ENCODE peak calls at places on chromosomes 6 and 20, in six cellular contexts. O is GM12892; S is tibial nerve; W is HCT116; G is activated CD4-positive, alpha-beta T cell treated with anti-CD3 and anti-CD28 coated beads, Interleukin-2, amount 50 U/mL, for 24 hours; H is sciatic nerve. Z is an unnamed sample.

GRCh38 chr6:146943673-146944072 is 260.5 kb upstream of the STXBP5 start:
- DNase-seq in S (no peak), W (no peak), G (no peak), O (no peak), H (no peak), Z (no peak)

GRCh38 chr6:402901-403658 is 11.5 kb downstream of the IRF4 start:
- DNase-seq in W (no peak), G (peak), O (no peak), S (no peak), H (no peak), Z (no peak)

GRCh38 chr6:26214826-26215199 is 127.6 kb downstream of the HFE start:
- DNase-seq in O (no peak), S (no peak), G (no peak), H (no peak), W (no peak), Z (no peak)

GRCh38 chr6:117771403-117771802 is 96.1 kb downstream of the NUS1 start:
- DNase-seq in O (no peak), H (no peak), G (no peak), S (no peak), W (no peak), Z (no peak)

GRCh38 chr6:106143582-106144139 is 57.5 kb downstream of the PRDM1 start:
- DNase-seq in W (no peak), S (no peak), G (no peak), H (no peak), O (no peak), Z (no peak)

GRCh38 chr6:89122625-89123024 is 4.8 kb upstream of the SRSF12 start:
- DNase-seq in W (peak), S (no peak), G (no peak), H (no peak), O (no peak), Z (no peak)

GRCh38 chr6:160065200-160065599 is 56.4 kb upstream of the SLC22A1 start:
- DNase-seq in W (no peak), H (no peak), G (no peak), S (no peak), O (no peak), Z (no peak)

GRCh38 chr20:11882651-11883050 is 35.0 kb upstream of the BTBD3 start:
- DNase-seq in S (no peak), W (no peak), H (no peak), G (no peak), O (no peak), Z (no peak)

GRCh38 chr20:13809855-13810254 is 25.0 kb downstream of the NDUFAF5 start:
- DNase-seq in H (no peak), W (no peak), O (no peak), S (no peak), G (no peak), Z (no peak)

GRCh38 chr20:17835240-17835940 is 133.2 kb downstream of the SNX5 start:
- DNase-seq in O (no peak), G (no peak), W (peak), S (peak), H (no peak), Z (no peak)

Z was measured in mesothelial cell of epicardium.